ENCODE peak calls at places on chromosomes 12 and 14, in ten cellular contexts. S, M, V, Z, H, E, N, W, L and O are unnamed samples.

GRCh38 chr12:4288296-4289019 is 14.9 kb downstream of the CCND2 start:
- DNase-seq in L (no peak), W (no peak), Z (no peak), V (no peak), M (no peak), H (no peak), S (no peak), E (no peak), N (peak; percentile 7), O (no peak)

GRCh38 chr12:76084277-76085158 is at the start of gene NAP1L1:
- DNase-seq in S (peak; percentile 94), N (peak; percentile 98), W (peak; percentile 97), M (peak; percentile 88), H (peak; percentile 97), L (peak; percentile 95), Z (peak; percentile 98), V (peak; percentile 98), E (peak; percentile 98), O (peak; percentile 94)

GRCh38 chr12:123369209-123369608 is 4.6 kb upstream of the SBNO1 start:
- DNase-seq in H (no peak), N (no peak), V (no peak), L (no peak), E (no peak), Z (no peak), M (no peak), S (no peak), W (no peak), O (no peak)

GRCh38 chr12:132460571-132460970 is 29.4 kb upstream of the FBRSL1 start:
- DNase-seq in L (no peak), E (no peak), V (no peak), M (no peak), S (no peak), H (no peak), W (no peak), N (peak; percentile 58), Z (peak; percentile 19), O (no peak)

GRCh38 chr12:125286005-125286727 is 220.9 kb downstream of the AACS start:
- DNase-seq in W (no peak), S (no peak), L (no peak), V (no peak), M (no peak), E (no peak), N (no peak), Z (no peak), H (no peak), O (no peak)

GRCh38 chr12:124550123-124551089 is 17.0 kb downstream of the NCOR2 start:
- DNase-seq in Z (peak; percentile 27), V (peak; percentile 51), H (no peak), M (no peak), L (no peak), E (no peak), S (no peak), N (no peak), W (no peak), O (no peak)

GRCh38 chr14:21614245-21614644 is 20.5 kb downstream of the OR10G2 start:
- DNase-seq in E (no peak), W (no peak), H (no peak), S (no peak), L (no peak), M (no peak), V (no peak), N (no peak), Z (no peak), O (no peak)

GRCh38 chr12:132185698-132186097 is 41.4 kb downstream of the NOC4L start:
- DNase-seq in V (no peak), W (no peak), L (peak; percentile 33), H (no peak), M (no peak), Z (no peak), E (no peak), N (no peak), S (no peak), O (no peak)

GRCh38 chr12:25293596-25293995 is 42.9 kb upstream of the KRAS start:
- DNase-seq in L (no peak), H (no peak), E (no peak), M (no peak), S (no peak), W (no peak), Z (no peak), V (no peak), N (no peak), O (no peak)

GRCh38 chr12:98883231-98883630 is 238.1 kb downstream of the APAF1 start:
- DNase-seq in H (no peak), N (no peak), M (no peak), E (no peak), S (no peak), W (no peak), L (no peak), Z (no peak), V (no peak), O (no peak)

GRCh38 chr12:2647186-2647585 is 147.6 kb upstream of the FKBP4 start:
- DNase-seq in L (no peak), S (no peak), M (no peak), H (no peak), E (no peak), Z (no peak), V (no peak), N (peak; percentile 4), W (peak; percentile 3), O (no peak)

GRCh38 chr12:50537538-50537919 is 32.7 kb downstream of the DIP2B start:
- DNase-seq in W (no peak), H (peak; percentile 92), L (no peak), Z (peak; percentile 93), M (no peak), N (no peak), V (peak; percentile 41), S (no peak), E (no peak), O (no peak)

DNA sequence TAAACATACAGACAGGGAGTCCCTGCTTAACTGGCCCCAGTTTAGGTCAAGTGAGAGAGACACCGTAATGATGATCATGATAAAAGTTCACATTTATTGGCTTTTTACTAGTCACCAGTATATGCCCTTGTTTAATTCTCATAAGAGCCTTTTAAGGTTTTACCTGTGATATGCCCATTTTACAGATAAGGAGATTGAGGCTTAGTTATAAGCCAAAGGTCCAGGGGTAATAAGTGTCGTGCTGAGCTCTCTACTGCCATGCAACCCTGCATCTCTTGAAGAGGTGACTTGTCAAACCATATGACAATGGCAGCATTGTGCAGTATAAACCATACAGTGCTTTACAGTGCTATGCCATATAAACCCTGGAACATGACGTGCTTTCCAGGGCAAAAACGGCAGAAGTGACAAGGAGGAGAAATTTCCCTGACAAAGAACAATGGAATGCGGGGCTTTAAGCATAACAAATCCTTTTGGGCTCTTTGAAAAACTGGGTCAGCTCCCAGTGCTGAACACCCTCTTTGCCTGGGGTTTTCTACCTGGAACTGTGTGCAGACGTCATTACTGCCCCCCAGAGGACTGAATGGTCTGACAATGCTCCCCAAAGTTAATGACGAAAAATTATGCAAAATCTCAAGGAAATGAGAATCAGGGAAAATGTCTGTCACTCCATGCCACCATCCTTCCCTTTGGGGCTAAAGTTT is 59.7 kb upstream of the C14orf132 start:
- DNase-seq in N (peak; percentile 52), S (no peak), Z (no peak), W (no peak), L (no peak), V (no peak), E (no peak), M (no peak), H (no peak), O (no peak)
- TF ChIP-seq CTCF in N (no peak), S (no peak), Z (no peak), W (no peak), L (no peak), V (no peak), E (no peak), M (peak; percentile 37), H (peak; percentile 5), O (no peak)

GRCh38 chr12:47942327-47943230 is 20.8 kb upstream of the TMEM106C start:
- DNase-seq in H (no peak), V (no peak), E (no peak), Z (no peak), L (peak; percentile 58), M (no peak), W (no peak), S (no peak), N (peak; percentile 89), O (no peak)
- TF ChIP-seq CTCF in H (peak; percentile 12), V (no peak), E (no peak), Z (peak; percentile 23), L (peak; percentile 26), M (no peak), W (no peak), S (no peak), N (peak; percentile 48), O (no peak)

GRCh38 chr12:17571047-17571446 is 518.9 kb downstream of the RERGL start:
- DNase-seq in H (no peak), Z (no peak), E (no peak), S (no peak), W (no peak), L (no peak), V (no peak), M (no peak), N (no peak), O (no peak)
- TF ChIP-seq CTCF in H (no peak), Z (no peak), E (no peak), S (no peak), W (no peak), L (no peak), V (no peak), M (no peak), N (no peak), O (no peak)

DNA sequence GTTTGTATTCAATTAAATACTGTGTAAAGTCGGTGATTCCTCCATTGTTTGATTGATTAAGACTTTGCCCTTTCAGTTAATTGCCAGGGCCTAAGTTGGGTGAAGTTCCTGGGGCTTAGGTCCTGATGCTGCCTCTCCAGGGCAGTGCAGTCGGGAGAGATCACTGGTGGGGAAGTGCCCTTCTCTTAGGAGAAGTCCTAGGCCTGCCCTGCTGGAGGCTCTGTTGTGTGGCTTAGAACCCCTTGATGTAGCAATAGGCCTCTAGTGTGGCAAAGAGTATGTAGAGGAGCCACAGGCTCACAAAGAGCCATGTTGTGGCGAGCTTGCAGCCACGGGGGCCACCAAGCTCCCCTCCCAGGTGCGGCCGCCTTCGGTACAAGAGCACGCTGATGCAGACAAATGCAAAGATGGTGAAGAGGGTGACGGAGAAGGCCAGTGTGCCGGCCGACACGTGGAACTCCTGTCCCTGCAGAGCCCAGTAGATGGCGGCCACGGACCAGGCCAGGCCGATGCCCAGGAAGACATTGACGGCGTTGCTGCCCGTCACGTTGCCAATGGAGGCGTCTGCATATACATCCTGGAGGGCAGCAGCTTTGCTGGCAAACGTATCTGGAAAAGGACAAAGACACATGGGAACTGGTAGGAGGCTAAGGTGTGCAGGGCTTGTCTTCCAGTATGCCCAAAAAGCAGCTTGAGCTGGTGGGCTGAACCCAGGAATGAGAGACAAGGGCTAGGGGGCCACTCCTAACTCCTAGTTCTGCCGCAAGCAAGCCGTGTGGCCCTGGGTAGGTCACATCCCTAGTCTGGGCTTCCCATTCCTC is 142.8 kb downstream of the SLC8A3 start:
- DNase-seq in V (peak; percentile 37), Z (peak; percentile 82), W (peak; percentile 78), M (peak; percentile 61), H (peak; percentile 50), E (peak; percentile 73), S (no peak), N (peak; percentile 81), L (no peak), O (no peak)
- TF ChIP-seq CTCF in V (peak; percentile 68), Z (peak; percentile 93), W (peak; percentile 69), M (peak; percentile 92), H (peak; percentile 85), E (peak; percentile 64), S (no peak), N (peak; percentile 61), L (no peak), O (no peak)

GRCh38 chr12:108599948-108600701 is 2.2 kb upstream of the TMEM119 start:
- DNase-seq in Z (no peak), L (no peak), V (no peak), E (no peak), M (no peak), N (no peak), H (no peak), S (no peak), W (no peak), O (no peak)
- TF ChIP-seq CTCF in Z (peak; percentile 11), L (no peak), V (no peak), E (no peak), M (no peak), N (no peak), H (no peak), S (no peak), W (no peak), O (no peak)